ENCODE peak calls at places on chromosomes 4 and X, in four cellular contexts. L is Peyer's patch, R is fibroblast of mammary gland, A is ascending aorta. M is an unnamed sample.

GRCh38 chrX:68252664-68253063 is 180.6 kb downstream of the OPHN1 start:
- DNase-seq in L (no peak), A (no peak), R (no peak), M (no peak)

GRCh38 chr4:18106620-18107019 is 85.1 kb upstream of the LCORL start:
- DNase-seq in L (no peak), R (no peak), A (no peak), M (no peak)

GRCh38 chrX:7253565-7253964 is 105.6 kb upstream of the PUDP start:
- DNase-seq in R (no peak), L (no peak), A (no peak), M (no peak)

GRCh38 chr4:127015616-127016015 is 617.1 kb upstream of the INTU start:
- DNase-seq in A (no peak), R (no peak), L (no peak), M (no peak)

GRCh38 chr4:38071801-38072567 is 111.8 kb downstream of the PTTG2 start:
- DNase-seq in A (no peak), R (peak), L (no peak), M (peak)

GRCh38 chr4:88661724-88662123 is 35.9 kb downstream of the NAP1L5 start:
- DNase-seq in A (no peak), L (no peak), R (peak), M (peak)

GRCh38 chr4:127505203-127505602 is 127.6 kb upstream of the INTU start:
- DNase-seq in L (no peak), R (peak), A (no peak), M (peak)

GRCh38 chrX:130682990-130683389 is 220.0 kb downstream of the ENOX2 start:
- DNase-seq in A (no peak), L (no peak), R (peak), M (no peak)

GRCh38 chrX:107700317-107700774 is 72.0 kb downstream of the PRPS1 start:
- DNase-seq in R (peak), L (no peak), A (no peak), M (peak)

GRCh38 chr4:77433102-77433733 is 172.4 kb upstream of the CXCL13 start:
- DNase-seq in R (peak), L (no peak), A (no peak), M (peak)

GRCh38 chr4:88335092-88335665 is 43.5 kb upstream of the HERC6 start:
- DNase-seq in R (peak), L (no peak), A (no peak), M (peak)

GRCh38 chrX:49172280-49172780 is 632 bp downstream of the PLP2 start:
- DNase-seq in A (no peak), L (peak), R (peak), M (peak)

GRCh38 chrX:72540318-72540717 is 32.3 kb downstream of the HDAC8 start:
- DNase-seq in R (peak), L (no peak), A (no peak), M (peak)

GRCh38 chrX:53433651-53434639 is at the start of gene HSD17B10:
- DNase-seq in A (peak), R (peak), L (peak), M (peak)

GRCh38 chr4:109496875-109497274 is 63.2 kb upstream of the MCUB start:
- DNase-seq in A (no peak), L (no peak), R (no peak), M (peak)

GRCh38 chr4:75722417-75722816 is 2.0 kb upstream of the USO1 start:
- DNase-seq in R (no peak), L (no peak), A (no peak), M (no peak)

GRCh38 chrX:123860506-123860840 is 620 bp downstream of the XIAP start:
- DNase-seq in A (no peak), L (peak), R (no peak), M (peak)

GRCh38 chr4:7062816-7063215 is 5.0 kb downstream of the GRPEL1 start:
- DNase-seq in A (no peak), R (no peak), L (no peak), M (no peak)

GRCh38 chr4:79661196-79661595 is 253.2 kb upstream of the GK2 start:
- DNase-seq in A (no peak), R (peak), L (no peak), M (no peak)

GRCh38 chrX:15546745-15547144 is 46.1 kb downstream of the BMX start:
- DNase-seq in A (no peak), R (no peak), L (no peak), M (no peak)

GRCh38 chrX:44036336-44036735 is 63.1 kb upstream of the NDP start:
- DNase-seq in R (peak), A (no peak), L (no peak), M (peak)

GRCh38 chr4:138891610-138892009 is 124.0 kb upstream of the NOCT start:
- DNase-seq in R (no peak), A (no peak), L (no peak), M (no peak)

GRCh38 chrX:126985960-126986359 is 166.4 kb downstream of the PRR32 start:
- DNase-seq in L (no peak), A (no peak), R (no peak), M (no peak)

GRCh38 chr4:26132858-26133257 is 188.0 kb upstream of the RBPJ start:
- DNase-seq in R (no peak), L (no peak), A (no peak), M (no peak)
- TF ChIP-seq CTCF in R (no peak), L (no peak), A (no peak), M (no peak)

GRCh38 chrX:119759333-119759766 is 962 bp downstream of the SOWAHD start:
- DNase-seq in L (peak), R (no peak), A (no peak), M (no peak)
- H3K4me3 ChIP-seq in L (peak), R (no peak), A (peak), M (no peak)

GRCh38 chrX:34341258-34341657 is 209.1 kb upstream of the FAM47A start:
- DNase-seq in L (no peak), R (no peak), A (no peak), M (no peak)
- TF ChIP-seq CTCF in L (no peak), R (no peak), A (no peak), M (no peak)

GRCh38 chr4:78513411-78513975 is 38.1 kb upstream of the ANXA3 start:
- DNase-seq in R (no peak), L (no peak), A (no peak), M (no peak)

GRCh38 chr4:78509030-78509429 is 42.5 kb upstream of the ANXA3 start:
- DNase-seq in L (no peak), A (no peak), R (no peak), M (no peak)

GRCh38 chr4:78510681-78511080 is 40.9 kb upstream of the ANXA3 start:
- DNase-seq in A (no peak), L (no peak), R (no peak), M (no peak)

GRCh38 chr4:78510108-78510507 is 41.5 kb upstream of the ANXA3 start:
- DNase-seq in L (no peak), R (no peak), A (no peak), M (no peak)

GRCh38 chr4:78512357-78512920 is 39.1 kb upstream of the ANXA3 start:
- DNase-seq in L (no peak), A (no peak), R (no peak), M (no peak)
- H3K4me3 ChIP-seq in L (no peak), A (no peak), R (no peak), M (no peak)

GRCh38 chr4:1345905-1346780 is 865 bp upstream of the UVSSA start:
- DNase-seq in R (peak), A (no peak), L (peak), M (peak)
- TF ChIP-seq CTCF in R (no peak), A (no peak), L (peak), M (peak)

GRCh38 chr4:158890294-158890693 is 121.5 kb downstream of the FNIP2 start:
- DNase-seq in L (no peak), R (no peak), A (no peak), M (no peak)
- H3K4me3 ChIP-seq in L (no peak), R (no peak), A (no peak), M (no peak)